ENCODE peak calls at places on chromosomes 16 and 17, in five cellular contexts. J, S, N, O and R are unnamed samples.

GRCh38 chr17:28846231-28846630 is 3.6 kb upstream of the FAM222B start:
- DNase-seq in J (no peak), S (peak; percentile 33), N (no peak), O (no peak), R (peak; percentile 7)

GRCh38 chr17:59167571-59168001 is 12.0 kb downstream of the PRR11 start:
- DNase-seq in J (no peak), S (no peak), N (no peak), O (peak; percentile 74), R (no peak)

GRCh38 chr16:84795338-84796053 is 24.3 kb upstream of the CRISPLD2 start:
- DNase-seq in J (no peak), S (no peak), N (peak; percentile 78), O (peak; percentile 83), R (no peak)

GRCh38 chr16:9793623-9794022 is 388.6 kb downstream of the GRIN2A start:
- DNase-seq in J (no peak), S (no peak), N (no peak), O (no peak), R (no peak)

GRCh38 chr16:28082624-28083023 is 19.1 kb upstream of the GSG1L start:
- DNase-seq in J (no peak), S (no peak), N (no peak), O (no peak), R (no peak)

GRCh38 chr17:4066210-4066609 is 76.6 kb downstream of the ZZEF1 start:
- DNase-seq in J (no peak), S (no peak), N (no peak), O (no peak), R (no peak)

GRCh38 chr16:70674221-70675014 is 11.4 kb downstream of the MTSS2 start:
- DNase-seq in J (no peak), S (no peak), N (no peak), O (no peak), R (no peak)

GRCh38 chr17:81804559-81805399 is 829 bp downstream of the GCGR start:
- DNase-seq in J (no peak), S (no peak), N (no peak), O (no peak), R (no peak)

GRCh38 chr17:45277992-45278391 is 16.1 kb upstream of the SPATA32 start:
- DNase-seq in J (no peak), S (no peak), N (peak; percentile 47), O (peak; percentile 81), R (no peak)

GRCh38 chr16:35543486-35543885 is 2084.1 kb downstream of the TP53TG3F start:
- DNase-seq in J (no peak), S (no peak), N (no peak), O (no peak), R (no peak)

GRCh38 chr17:72515291-72516065 is 394.7 kb downstream of the SOX9 start:
- DNase-seq in J (no peak), S (no peak), N (no peak), O (peak; percentile 87), R (no peak)

GRCh38 chr17:48500435-48501426 is 30.1 kb downstream of the HOXB1 start:
- DNase-seq in J (no peak), S (no peak), N (no peak), O (peak; percentile 59), R (no peak)

GRCh38 chr17:33732116-33732515 is 439.0 kb upstream of the ASIC2 start:
- DNase-seq in J (no peak), S (no peak), N (no peak), O (peak; percentile 1), R (no peak)

GRCh38 chr16:1538804-1539520 is 5.5 kb downstream of the TMEM204 start:
- DNase-seq in J (no peak), S (peak; percentile 26), N (no peak), O (no peak), R (no peak)

GRCh38 chr17:5630434-5630833 is 46.1 kb upstream of the NLRP1 start:
- DNase-seq in J (no peak), S (no peak), N (no peak), O (peak; percentile 48), R (no peak)

GRCh38 chr17:65698381-65699061 is 137.1 kb upstream of the AXIN2 start:
- DNase-seq in J (no peak), S (no peak), N (no peak), O (peak; percentile 94), R (no peak)

GRCh38 chr17:14756469-14756868 is 455.6 kb downstream of the HS3ST3B1 start:
- DNase-seq in J (no peak), S (no peak), N (no peak), O (no peak), R (no peak)

GRCh38 chr17:58840820-58841612 is 85.4 kb downstream of the PPM1E start:
- DNase-seq in J (no peak), S (no peak), N (no peak), O (no peak), R (no peak)

GRCh38 chr16:50463581-50464324 is 84.4 kb upstream of the NKD1 start:
- DNase-seq in J (no peak), S (no peak), N (no peak), O (no peak), R (no peak)